ENCODE peak calls at places on chromosomes 5 and 9, in five cellular contexts. One of them, this sample, is unnamed.

GRCh38 chr9:131656356-131657030 is 83.4 kb downstream of the RAPGEF1 start:
- DNase-seq in A549: no peak
- DNase-seq in stimulated activated CD8-positive, alpha-beta memory T cell treated with anti-CD3 and anti-CD28 coated beads, Interleukin-15, amount 100 ng/mL, for 4 hours: peak
- DNase-seq in BJ: no peak
- DNase-seq in IMR-90: no peak
- DNase-seq in this sample: no peak

GRCh38 chr5:159317849-159318248 is 12.4 kb downstream of the IL12B start:
- DNase-seq in A549: no peak
- DNase-seq in stimulated activated CD8-positive, alpha-beta memory T cell treated with anti-CD3 and anti-CD28 coated beads, Interleukin-15, amount 100 ng/mL, for 4 hours: no peak
- DNase-seq in BJ: no peak
- DNase-seq in IMR-90: no peak
- DNase-seq in this sample: no peak

GRCh38 chr9:108511200-108511756 is 344.5 kb downstream of the ACTL7B start:
- DNase-seq in A549: no peak
- DNase-seq in stimulated activated CD8-positive, alpha-beta memory T cell treated with anti-CD3 and anti-CD28 coated beads, Interleukin-15, amount 100 ng/mL, for 4 hours: no peak
- DNase-seq in BJ: peak
- DNase-seq in IMR-90: peak
- DNase-seq in this sample: peak

GRCh38 chr5:173790836-173791546 is 97.2 kb upstream of the CPEB4 start:
- DNase-seq in A549: no peak
- DNase-seq in stimulated activated CD8-positive, alpha-beta memory T cell treated with anti-CD3 and anti-CD28 coated beads, Interleukin-15, amount 100 ng/mL, for 4 hours: no peak
- DNase-seq in BJ: no peak
- DNase-seq in IMR-90: no peak
- DNase-seq in this sample: no peak

GRCh38 chr9:132673355-132673754 is 3.1 kb downstream of the GTF3C4 start:
- DNase-seq in A549: peak
- DNase-seq in stimulated activated CD8-positive, alpha-beta memory T cell treated with anti-CD3 and anti-CD28 coated beads, Interleukin-15, amount 100 ng/mL, for 4 hours: no peak
- DNase-seq in BJ: no peak
- DNase-seq in IMR-90: peak
- DNase-seq in this sample: no peak

GRCh38 chr5:147427784-147428401 is 82.0 kb downstream of the DPYSL3 start:
- DNase-seq in A549: no peak
- DNase-seq in stimulated activated CD8-positive, alpha-beta memory T cell treated with anti-CD3 and anti-CD28 coated beads, Interleukin-15, amount 100 ng/mL, for 4 hours: no peak
- DNase-seq in BJ: no peak
- DNase-seq in IMR-90: peak
- DNase-seq in this sample: no peak

GRCh38 chr5:140297283-140297682 is 5.6 kb downstream of the PFDN1 start:
- DNase-seq in A549: no peak
- DNase-seq in stimulated activated CD8-positive, alpha-beta memory T cell treated with anti-CD3 and anti-CD28 coated beads, Interleukin-15, amount 100 ng/mL, for 4 hours: no peak
- DNase-seq in BJ: no peak
- DNase-seq in IMR-90: no peak
- DNase-seq in this sample: no peak

GRCh38 chr5:84227221-84227620 is 157.5 kb downstream of the EDIL3 start:
- DNase-seq in A549: no peak
- DNase-seq in stimulated activated CD8-positive, alpha-beta memory T cell treated with anti-CD3 and anti-CD28 coated beads, Interleukin-15, amount 100 ng/mL, for 4 hours: no peak
- DNase-seq in BJ: no peak
- DNase-seq in IMR-90: peak
- DNase-seq in this sample: no peak

GRCh38 chr9:137785704-137786161 is 91.8 kb upstream of the CACNA1B start:
- DNase-seq in A549: no peak
- DNase-seq in stimulated activated CD8-positive, alpha-beta memory T cell treated with anti-CD3 and anti-CD28 coated beads, Interleukin-15, amount 100 ng/mL, for 4 hours: no peak
- DNase-seq in BJ: no peak
- DNase-seq in IMR-90: peak
- DNase-seq in this sample: no peak

GRCh38 chr9:108620767-108621166 is 235.0 kb downstream of the ACTL7B start:
- DNase-seq in A549: no peak
- DNase-seq in stimulated activated CD8-positive, alpha-beta memory T cell treated with anti-CD3 and anti-CD28 coated beads, Interleukin-15, amount 100 ng/mL, for 4 hours: no peak
- DNase-seq in BJ: no peak
- DNase-seq in IMR-90: no peak
- DNase-seq in this sample: no peak

GRCh38 chr5:74934949-74935751 is 69.0 kb upstream of the FAM169A start:
- DNase-seq in A549: no peak
- DNase-seq in stimulated activated CD8-positive, alpha-beta memory T cell treated with anti-CD3 and anti-CD28 coated beads, Interleukin-15, amount 100 ng/mL, for 4 hours: no peak
- DNase-seq in BJ: peak
- DNase-seq in IMR-90: peak
- DNase-seq in this sample: peak

GRCh38 chr5:107604990-107605389 is 65.7 kb downstream of the EFNA5 start:
- DNase-seq in A549: no peak
- DNase-seq in stimulated activated CD8-positive, alpha-beta memory T cell treated with anti-CD3 and anti-CD28 coated beads, Interleukin-15, amount 100 ng/mL, for 4 hours: no peak
- DNase-seq in BJ: peak
- DNase-seq in IMR-90: peak
- DNase-seq in this sample: no peak

GRCh38 chr9:94639045-94639995 is at the start of gene FBP1:
- DNase-seq in A549: no peak
- DNase-seq in stimulated activated CD8-positive, alpha-beta memory T cell treated with anti-CD3 and anti-CD28 coated beads, Interleukin-15, amount 100 ng/mL, for 4 hours: peak
- DNase-seq in BJ: no peak
- DNase-seq in IMR-90: no peak
- DNase-seq in this sample: no peak

GRCh38 chr5:55218966-55219365 is 8.1 kb downstream of the MCIDAS start:
- DNase-seq in A549: no peak
- DNase-seq in stimulated activated CD8-positive, alpha-beta memory T cell treated with anti-CD3 and anti-CD28 coated beads, Interleukin-15, amount 100 ng/mL, for 4 hours: no peak
- DNase-seq in BJ: no peak
- DNase-seq in IMR-90: no peak
- DNase-seq in this sample: no peak

GRCh38 chr5:78630047-78630446 is 18.5 kb downstream of the LHFPL2 start:
- DNase-seq in A549: no peak
- DNase-seq in stimulated activated CD8-positive, alpha-beta memory T cell treated with anti-CD3 and anti-CD28 coated beads, Interleukin-15, amount 100 ng/mL, for 4 hours: no peak
- DNase-seq in BJ: no peak
- DNase-seq in IMR-90: no peak
- DNase-seq in this sample: no peak

GRCh38 chr9:37836386-37836785 is 35.8 kb downstream of the DCAF10 start:
- DNase-seq in A549: no peak
- DNase-seq in stimulated activated CD8-positive, alpha-beta memory T cell treated with anti-CD3 and anti-CD28 coated beads, Interleukin-15, amount 100 ng/mL, for 4 hours: no peak
- DNase-seq in BJ: no peak
- DNase-seq in IMR-90: no peak
- DNase-seq in this sample: no peak

GRCh38 chr5:126178521-126178920 is 244.7 kb upstream of the GRAMD2B start:
- DNase-seq in A549: no peak
- DNase-seq in stimulated activated CD8-positive, alpha-beta memory T cell treated with anti-CD3 and anti-CD28 coated beads, Interleukin-15, amount 100 ng/mL, for 4 hours: no peak
- DNase-seq in BJ: no peak
- DNase-seq in IMR-90: peak
- DNase-seq in this sample: no peak

GRCh38 chr5:113099822-113100221 is 123.2 kb downstream of the DCP2 start:
- DNase-seq in A549: no peak
- DNase-seq in stimulated activated CD8-positive, alpha-beta memory T cell treated with anti-CD3 and anti-CD28 coated beads, Interleukin-15, amount 100 ng/mL, for 4 hours: no peak
- DNase-seq in BJ: no peak
- DNase-seq in IMR-90: no peak
- DNase-seq in this sample: no peak

GRCh38 chr9:6414291-6414690 is 1.3 kb downstream of the UHRF2 start:
- DNase-seq in A549: no peak
- DNase-seq in stimulated activated CD8-positive, alpha-beta memory T cell treated with anti-CD3 and anti-CD28 coated beads, Interleukin-15, amount 100 ng/mL, for 4 hours: no peak
- DNase-seq in BJ: no peak
- DNase-seq in IMR-90: peak
- DNase-seq in this sample: peak

GRCh38 chr5:137564475-137564961 is 65.4 kb upstream of the SPOCK1 start:
- DNase-seq in A549: no peak
- DNase-seq in stimulated activated CD8-positive, alpha-beta memory T cell treated with anti-CD3 and anti-CD28 coated beads, Interleukin-15, amount 100 ng/mL, for 4 hours: no peak
- DNase-seq in BJ: no peak
- DNase-seq in IMR-90: no peak
- DNase-seq in this sample: no peak

GRCh38 chr5:10588779-10589447 is 25.0 kb downstream of the ANKRD33B start:
- DNase-seq in A549: no peak
- DNase-seq in stimulated activated CD8-positive, alpha-beta memory T cell treated with anti-CD3 and anti-CD28 coated beads, Interleukin-15, amount 100 ng/mL, for 4 hours: no peak
- DNase-seq in BJ: no peak
- DNase-seq in IMR-90: no peak
- DNase-seq in this sample: no peak

GRCh38 chr5:50667653-50668403 is 1.4 kb downstream of the PARP8 start:
- DNase-seq in A549: no peak
- DNase-seq in stimulated activated CD8-positive, alpha-beta memory T cell treated with anti-CD3 and anti-CD28 coated beads, Interleukin-15, amount 100 ng/mL, for 4 hours: peak
- DNase-seq in BJ: no peak
- DNase-seq in IMR-90: peak
- DNase-seq in this sample: no peak

GRCh38 chr5:94027145-94027544 is 285.7 kb upstream of the POU5F2 start:
- DNase-seq in A549: no peak
- DNase-seq in stimulated activated CD8-positive, alpha-beta memory T cell treated with anti-CD3 and anti-CD28 coated beads, Interleukin-15, amount 100 ng/mL, for 4 hours: no peak
- DNase-seq in BJ: no peak
- DNase-seq in IMR-90: no peak
- DNase-seq in this sample: no peak

GRCh38 chr5:80172067-80172690 is 83.7 kb downstream of the SERINC5 start:
- DNase-seq in A549: no peak
- DNase-seq in stimulated activated CD8-positive, alpha-beta memory T cell treated with anti-CD3 and anti-CD28 coated beads, Interleukin-15, amount 100 ng/mL, for 4 hours: no peak
- DNase-seq in BJ: no peak
- DNase-seq in IMR-90: no peak
- DNase-seq in this sample: no peak

GRCh38 chr9:37433754-37434435 is 11.4 kb downstream of the GRHPR start:
- DNase-seq in A549: no peak
- DNase-seq in stimulated activated CD8-positive, alpha-beta memory T cell treated with anti-CD3 and anti-CD28 coated beads, Interleukin-15, amount 100 ng/mL, for 4 hours: no peak
- DNase-seq in BJ: no peak
- DNase-seq in IMR-90: peak
- DNase-seq in this sample: no peak

GRCh38 chr5:53469946-53470687 is 10.3 kb upstream of the FST start:
- DNase-seq in A549: no peak
- DNase-seq in stimulated activated CD8-positive, alpha-beta memory T cell treated with anti-CD3 and anti-CD28 coated beads, Interleukin-15, amount 100 ng/mL, for 4 hours: no peak
- DNase-seq in BJ: no peak
- DNase-seq in IMR-90: peak
- DNase-seq in this sample: no peak

GRCh38 chr5:57937501-57937900 is 454.9 kb upstream of the ACTBL2 start:
- DNase-seq in A549: no peak
- DNase-seq in stimulated activated CD8-positive, alpha-beta memory T cell treated with anti-CD3 and anti-CD28 coated beads, Interleukin-15, amount 100 ng/mL, for 4 hours: no peak
- DNase-seq in BJ: no peak
- DNase-seq in IMR-90: peak
- DNase-seq in this sample: no peak

GRCh38 chr9:93126825-93127368 is 7.2 kb downstream of the NINJ1 start:
- DNase-seq in A549: no peak
- DNase-seq in stimulated activated CD8-positive, alpha-beta memory T cell treated with anti-CD3 and anti-CD28 coated beads, Interleukin-15, amount 100 ng/mL, for 4 hours: no peak
- DNase-seq in BJ: no peak
- DNase-seq in IMR-90: no peak
- DNase-seq in this sample: no peak

GRCh38 chr9:111588846-111589245 is 10.6 kb downstream of the PTGR1 start:
- DNase-seq in A549: no peak
- DNase-seq in stimulated activated CD8-positive, alpha-beta memory T cell treated with anti-CD3 and anti-CD28 coated beads, Interleukin-15, amount 100 ng/mL, for 4 hours: no peak
- DNase-seq in BJ: no peak
- DNase-seq in IMR-90: no peak
- DNase-seq in this sample: no peak

GRCh38 chr5:78797945-78798731 is 149.6 kb upstream of the LHFPL2 start:
- DNase-seq in A549: no peak
- DNase-seq in stimulated activated CD8-positive, alpha-beta memory T cell treated with anti-CD3 and anti-CD28 coated beads, Interleukin-15, amount 100 ng/mL, for 4 hours: no peak
- DNase-seq in BJ: no peak
- DNase-seq in IMR-90: no peak
- DNase-seq in this sample: no peak

GRCh38 chr5:53126514-53126913 is 17.0 kb upstream of the MOCS2 start:
- DNase-seq in A549: no peak
- DNase-seq in stimulated activated CD8-positive, alpha-beta memory T cell treated with anti-CD3 and anti-CD28 coated beads, Interleukin-15, amount 100 ng/mL, for 4 hours: no peak
- DNase-seq in BJ: no peak
- DNase-seq in IMR-90: peak
- DNase-seq in this sample: no peak

GRCh38 chr9:94868462-94868861 is 142.0 kb downstream of the AOPEP start:
- DNase-seq in A549: no peak
- DNase-seq in stimulated activated CD8-positive, alpha-beta memory T cell treated with anti-CD3 and anti-CD28 coated beads, Interleukin-15, amount 100 ng/mL, for 4 hours: no peak
- DNase-seq in BJ: no peak
- DNase-seq in IMR-90: peak
- DNase-seq in this sample: no peak

GRCh38 chr5:179273441-179274145 is 71.7 kb downstream of the ADAMTS2 start:
- DNase-seq in A549: no peak
- DNase-seq in stimulated activated CD8-positive, alpha-beta memory T cell treated with anti-CD3 and anti-CD28 coated beads, Interleukin-15, amount 100 ng/mL, for 4 hours: no peak
- DNase-seq in BJ: no peak
- DNase-seq in IMR-90: no peak
- DNase-seq in this sample: no peak

GRCh38 chr5:3382151-3382550 is 213.5 kb upstream of the IRX1 start:
- DNase-seq in A549: no peak
- DNase-seq in stimulated activated CD8-positive, alpha-beta memory T cell treated with anti-CD3 and anti-CD28 coated beads, Interleukin-15, amount 100 ng/mL, for 4 hours: no peak
- DNase-seq in BJ: no peak
- DNase-seq in IMR-90: no peak
- DNase-seq in this sample: no peak

GRCh38 chr5:36741138-36741537 is 134.7 kb downstream of the SLC1A3 start:
- DNase-seq in A549: no peak
- DNase-seq in stimulated activated CD8-positive, alpha-beta memory T cell treated with anti-CD3 and anti-CD28 coated beads, Interleukin-15, amount 100 ng/mL, for 4 hours: no peak
- DNase-seq in BJ: no peak
- DNase-seq in IMR-90: peak
- DNase-seq in this sample: no peak

GRCh38 chr9:126400571-126400970 is 73.9 kb downstream of the MVB12B start:
- DNase-seq in A549: no peak
- DNase-seq in stimulated activated CD8-positive, alpha-beta memory T cell treated with anti-CD3 and anti-CD28 coated beads, Interleukin-15, amount 100 ng/mL, for 4 hours: no peak
- DNase-seq in BJ: no peak
- DNase-seq in IMR-90: no peak
- DNase-seq in this sample: no peak

GRCh38 chr5:54309751-54310432 is 481 bp downstream of the ARL15 start:
- DNase-seq in A549: peak
- DNase-seq in stimulated activated CD8-positive, alpha-beta memory T cell treated with anti-CD3 and anti-CD28 coated beads, Interleukin-15, amount 100 ng/mL, for 4 hours: no peak
- DNase-seq in BJ: no peak
- DNase-seq in IMR-90: peak
- DNase-seq in this sample: no peak

GRCh38 chr5:138051441-138052296 is 18.8 kb upstream of the FAM13B start:
- DNase-seq in A549: no peak
- DNase-seq in stimulated activated CD8-positive, alpha-beta memory T cell treated with anti-CD3 and anti-CD28 coated beads, Interleukin-15, amount 100 ng/mL, for 4 hours: no peak
- DNase-seq in BJ: no peak
- DNase-seq in IMR-90: no peak
- DNase-seq in this sample: no peak